ENCODE peak calls at places on chromosome 21, in four cellular contexts. One of them, this sample, is unnamed.

GRCh38 chr21:16891821-16892220 is 621.0 kb upstream of the CXADR start:
- DNase-seq in breast epithelium: no peak
- DNase-seq in sigmoid colon: no peak
- DNase-seq in neural progenitor cell: no peak
- DNase-seq in this sample: peak; percentile 80

GRCh38 chr21:16870116-16870515 is 642.7 kb upstream of the CXADR start:
- DNase-seq in breast epithelium: no peak
- DNase-seq in sigmoid colon: no peak
- DNase-seq in neural progenitor cell: no peak
- DNase-seq in this sample: no peak

GRCh38 chr21:43919871-43920801 is 55.1 kb downstream of the AGPAT3 start:
- DNase-seq in breast epithelium: no peak
- DNase-seq in sigmoid colon: no peak
- DNase-seq in neural progenitor cell: no peak
- DNase-seq in this sample: no peak

GRCh38 chr21:26753822-26754221 is 91.4 kb downstream of the ADAMTS1 start:
- DNase-seq in breast epithelium: no peak
- DNase-seq in sigmoid colon: no peak
- DNase-seq in neural progenitor cell: no peak
- DNase-seq in this sample: no peak

GRCh38 chr21:42469272-42469671 is 26.8 kb downstream of the RSPH1 start:
- DNase-seq in breast epithelium: no peak
- DNase-seq in sigmoid colon: no peak
- DNase-seq in neural progenitor cell: no peak
- DNase-seq in this sample: no peak

GRCh38 chr21:15815285-15815684 is 85.5 kb downstream of the USP25 start:
- DNase-seq in breast epithelium: no peak
- DNase-seq in sigmoid colon: no peak
- DNase-seq in neural progenitor cell: no peak
- DNase-seq in this sample: no peak

GRCh38 chr21:15752763-15753407 is 23.1 kb downstream of the USP25 start:
- DNase-seq in breast epithelium: no peak
- DNase-seq in sigmoid colon: no peak
- DNase-seq in neural progenitor cell: peak; percentile 52
- DNase-seq in this sample: no peak

GRCh38 chr21:23639726-23640125 is 1967.6 kb downstream of the MRPL39 start:
- DNase-seq in breast epithelium: no peak
- DNase-seq in sigmoid colon: no peak
- DNase-seq in neural progenitor cell: no peak
- DNase-seq in this sample: no peak

GRCh38 chr21:31397939-31398338 is 53.9 kb upstream of the TIAM1 start:
- DNase-seq in breast epithelium: no peak
- DNase-seq in sigmoid colon: no peak
- DNase-seq in neural progenitor cell: peak; percentile 27
- DNase-seq in this sample: no peak

GRCh38 chr21:41833138-41834115 is 45.7 kb downstream of the PRDM15 start:
- DNase-seq in breast epithelium: no peak
- DNase-seq in sigmoid colon: no peak
- DNase-seq in neural progenitor cell: no peak
- DNase-seq in this sample: no peak

GRCh38 chr21:41425954-41426655 is at the start of gene MX1:
- DNase-seq in breast epithelium: peak; percentile 82
- DNase-seq in sigmoid colon: peak; percentile 84
- DNase-seq in neural progenitor cell: peak; percentile 52
- DNase-seq in this sample: peak; percentile 66

GRCh38 chr21:26227146-26227545 is 56.6 kb upstream of the APP start:
- DNase-seq in breast epithelium: no peak
- DNase-seq in sigmoid colon: no peak
- DNase-seq in neural progenitor cell: no peak
- DNase-seq in this sample: no peak

GRCh38 chr21:40208960-40209359 is 341.7 kb downstream of the PCP4 start:
- DNase-seq in breast epithelium: no peak
- DNase-seq in sigmoid colon: no peak
- DNase-seq in neural progenitor cell: no peak
- DNase-seq in this sample: no peak
- H3K9me3 ChIP-seq in breast epithelium: no peaks in the 10 kb centered on the region
- H3K9me3 ChIP-seq in sigmoid colon: no peaks in the 10 kb centered on the region
- H3K9me3 ChIP-seq in neural progenitor cell: no peaks in the 10 kb centered on the region
- H3K9me3 ChIP-seq in this sample: no peaks in the 10 kb centered on the region

GRCh38 chr21:45306453-45306831 is 18.7 kb upstream of the POFUT2 start:
- DNase-seq in breast epithelium: no peak
- DNase-seq in sigmoid colon: peak; percentile 68
- DNase-seq in neural progenitor cell: no peak
- DNase-seq in this sample: no peak
- H3K4me1 ChIP-seq in breast epithelium: peaks cover 3% of the 10 kb centered on the region
- H3K4me1 ChIP-seq in sigmoid colon: peaks cover 46% of the 10 kb centered on the region
- H3K4me1 ChIP-seq in neural progenitor cell: peaks cover 20% of the 10 kb centered on the region
- H3K4me1 ChIP-seq in this sample: peaks cover 57% of the 10 kb centered on the region

GRCh38 chr21:33313183-33313582 is 11.6 kb upstream of the IFNAR1 start:
- DNase-seq in breast epithelium: no peak
- DNase-seq in sigmoid colon: no peak
- DNase-seq in neural progenitor cell: no peak
- DNase-seq in this sample: no peak

GRCh38 chr21:33317226-33317625 is 7.5 kb upstream of the IFNAR1 start:
- DNase-seq in breast epithelium: no peak
- DNase-seq in sigmoid colon: no peak
- DNase-seq in neural progenitor cell: no peak
- DNase-seq in this sample: no peak

GRCh38 chr21:33314096-33314495 is 10.7 kb upstream of the IFNAR1 start:
- DNase-seq in breast epithelium: no peak
- DNase-seq in sigmoid colon: no peak
- DNase-seq in neural progenitor cell: no peak
- DNase-seq in this sample: no peak

GRCh38 chr21:33309778-33310177 is 15.0 kb upstream of the IFNAR1 start:
- DNase-seq in breast epithelium: no peak
- DNase-seq in sigmoid colon: no peak
- DNase-seq in neural progenitor cell: no peak
- DNase-seq in this sample: no peak

GRCh38 chr21:33313611-33314010 is 11.2 kb upstream of the IFNAR1 start:
- DNase-seq in breast epithelium: no peak
- DNase-seq in sigmoid colon: no peak
- DNase-seq in neural progenitor cell: no peak
- DNase-seq in this sample: no peak
- H3K9me3 ChIP-seq in breast epithelium: no peaks in the 10 kb centered on the region
- H3K9me3 ChIP-seq in sigmoid colon: peaks cover 3% of the 10 kb centered on the region
- H3K9me3 ChIP-seq in neural progenitor cell: peaks cover 8% of the 10 kb centered on the region
- H3K9me3 ChIP-seq in this sample: no peaks in the 10 kb centered on the region

DNA sequence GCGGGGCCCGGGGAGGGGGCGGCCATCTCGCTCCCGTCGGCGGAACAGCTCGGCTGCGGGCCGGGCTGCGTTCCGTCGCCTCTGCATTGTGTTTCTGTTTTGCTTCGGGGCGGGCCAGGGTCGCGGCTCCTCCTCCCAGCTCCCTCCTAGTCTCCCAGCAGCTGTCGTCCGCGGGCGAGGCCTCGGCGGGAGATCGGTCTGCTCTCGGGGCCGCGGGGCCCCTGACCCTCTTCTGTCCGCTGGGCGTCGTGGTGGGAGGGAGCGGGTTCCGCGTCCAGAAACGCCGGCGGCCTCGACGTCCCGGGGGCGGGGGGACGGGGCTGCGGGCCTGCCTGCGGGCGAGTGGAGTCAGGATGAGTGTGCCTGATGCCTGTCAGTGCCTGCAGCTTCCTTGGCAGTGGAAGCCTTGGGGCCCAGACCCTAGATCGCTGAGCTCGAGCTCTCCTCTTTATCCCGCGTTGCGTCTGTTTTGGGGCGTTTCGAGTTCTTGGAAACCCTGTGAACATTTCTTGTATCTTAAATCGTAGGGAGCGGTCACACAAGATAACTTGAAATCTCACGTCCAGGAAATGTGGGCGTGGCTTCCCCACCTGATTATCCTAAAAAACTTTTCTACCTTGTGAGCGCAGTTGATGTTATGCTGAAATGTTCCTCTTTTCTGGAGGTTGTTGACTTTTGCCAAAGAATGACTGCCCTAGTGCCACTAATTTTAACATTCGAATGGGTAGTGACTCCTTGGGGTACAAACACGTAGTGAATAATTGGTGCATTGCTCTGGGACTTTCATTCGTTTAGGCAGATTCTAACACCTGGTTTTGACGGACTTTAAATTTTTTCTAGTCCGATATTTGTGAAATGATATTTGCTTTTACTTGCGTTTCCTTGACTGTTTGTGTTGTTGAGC is 676 bp downstream of the MORC3 start:
- DNase-seq in breast epithelium: peak; percentile 70
- DNase-seq in sigmoid colon: peak; percentile 82
- DNase-seq in neural progenitor cell: no peak
- DNase-seq in this sample: peak; percentile 84
- H3K4me1 ChIP-seq in breast epithelium: peaks cover 5% of the 10 kb centered on the region
- H3K4me1 ChIP-seq in sigmoid colon: peaks cover 41% of the 10 kb centered on the region
- H3K4me1 ChIP-seq in neural progenitor cell: peaks cover 13% of the 10 kb centered on the region
- H3K4me1 ChIP-seq in this sample: peaks cover 19% of the 10 kb centered on the region

GRCh38 chr21:36109868-36110267 is 25.0 kb upstream of the CBR3 start:
- DNase-seq in breast epithelium: no peak
- DNase-seq in sigmoid colon: no peak
- DNase-seq in neural progenitor cell: no peak
- DNase-seq in this sample: no peak

GRCh38 chr21:36100971-36101641 is 31.3 kb downstream of the CBR1 start:
- DNase-seq in breast epithelium: no peak
- DNase-seq in sigmoid colon: no peak
- DNase-seq in neural progenitor cell: no peak
- DNase-seq in this sample: no peak

GRCh38 chr21:36105327-36105842 is 29.5 kb upstream of the CBR3 start:
- DNase-seq in breast epithelium: no peak
- DNase-seq in sigmoid colon: no peak
- DNase-seq in neural progenitor cell: no peak
- DNase-seq in this sample: no peak

GRCh38 chr21:36103434-36103833 is 31.4 kb upstream of the CBR3 start:
- DNase-seq in breast epithelium: no peak
- DNase-seq in sigmoid colon: no peak
- DNase-seq in neural progenitor cell: no peak
- DNase-seq in this sample: no peak

DNA sequence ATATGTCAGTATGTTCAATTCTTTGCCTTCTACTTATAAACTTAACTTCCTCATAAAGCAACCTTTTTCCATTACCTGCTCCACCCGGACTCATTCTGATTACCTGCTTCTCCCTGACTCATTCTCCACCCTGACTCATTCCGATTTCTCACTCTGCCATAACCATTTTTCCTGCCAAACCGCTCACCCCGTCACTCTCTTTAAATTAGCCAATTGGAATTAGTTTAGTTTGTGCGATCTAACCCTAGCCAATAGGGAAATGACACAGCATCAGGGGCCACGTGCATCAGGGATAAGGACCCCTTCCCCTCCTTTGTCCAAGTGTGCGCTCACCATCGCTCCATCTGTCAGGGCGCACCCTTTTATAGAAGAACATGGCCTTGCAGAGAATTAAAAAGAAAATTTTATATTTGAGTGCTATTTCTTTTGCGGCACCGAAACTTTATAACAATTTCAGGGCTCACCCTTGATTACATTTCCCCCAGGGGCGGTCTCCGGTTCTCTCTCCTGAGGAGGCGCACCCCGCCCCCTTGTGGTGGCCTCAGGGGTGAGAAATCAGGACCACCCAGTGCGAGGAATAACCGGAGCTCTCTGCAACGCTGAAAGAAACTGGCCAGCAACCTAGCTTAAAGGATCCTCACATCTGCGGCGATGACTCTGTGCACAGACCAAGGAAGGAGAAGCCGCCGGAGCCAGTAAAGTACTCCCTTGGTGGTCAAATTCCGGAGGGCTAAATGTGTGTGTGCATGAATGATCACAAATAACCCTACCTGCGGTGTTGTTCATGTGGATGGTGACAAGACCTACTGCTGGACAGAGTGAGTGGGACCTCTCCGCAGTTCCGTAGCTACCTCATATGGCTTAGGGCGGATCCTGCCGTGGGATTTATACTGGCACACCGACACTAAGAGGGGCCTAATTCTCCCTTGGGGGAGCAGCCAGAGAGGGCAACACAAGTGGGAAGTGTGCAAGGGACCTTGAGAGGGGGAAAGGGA is 30.3 kb upstream of the CBR3 start:
- DNase-seq in breast epithelium: no peak
- DNase-seq in sigmoid colon: no peak
- DNase-seq in neural progenitor cell: peak; percentile 80
- DNase-seq in this sample: peak; percentile 97
- H3K9me3 ChIP-seq in breast epithelium: no peaks in the 10 kb centered on the region
- H3K9me3 ChIP-seq in sigmoid colon: no peaks in the 10 kb centered on the region
- H3K9me3 ChIP-seq in neural progenitor cell: no peaks in the 10 kb centered on the region
- H3K9me3 ChIP-seq in this sample: no peaks in the 10 kb centered on the region

GRCh38 chr21:38743772-38744529 is 61.8 kb upstream of the ETS2 start:
- DNase-seq in breast epithelium: no peak
- DNase-seq in sigmoid colon: no peak
- DNase-seq in neural progenitor cell: no peak
- DNase-seq in this sample: no peak
- H3K4me1 ChIP-seq in breast epithelium: no peaks in the 10 kb centered on the region
- H3K4me1 ChIP-seq in sigmoid colon: no peaks in the 10 kb centered on the region
- H3K4me1 ChIP-seq in neural progenitor cell: peaks cover 7% of the 10 kb centered on the region
- H3K4me1 ChIP-seq in this sample: peaks cover 15% of the 10 kb centered on the region

GRCh38 chr21:45003331-45004058 is 63.7 kb downstream of the SLX9 start:
- DNase-seq in breast epithelium: no peak
- DNase-seq in sigmoid colon: peak; percentile 66
- DNase-seq in neural progenitor cell: peak; percentile 56
- DNase-seq in this sample: no peak
- H3K9me3 ChIP-seq in breast epithelium: no peaks in the 10 kb centered on the region
- H3K9me3 ChIP-seq in sigmoid colon: no peaks in the 10 kb centered on the region
- H3K9me3 ChIP-seq in neural progenitor cell: no peaks in the 10 kb centered on the region
- H3K9me3 ChIP-seq in this sample: peaks cover 13% of the 10 kb centered on the region

DNA sequence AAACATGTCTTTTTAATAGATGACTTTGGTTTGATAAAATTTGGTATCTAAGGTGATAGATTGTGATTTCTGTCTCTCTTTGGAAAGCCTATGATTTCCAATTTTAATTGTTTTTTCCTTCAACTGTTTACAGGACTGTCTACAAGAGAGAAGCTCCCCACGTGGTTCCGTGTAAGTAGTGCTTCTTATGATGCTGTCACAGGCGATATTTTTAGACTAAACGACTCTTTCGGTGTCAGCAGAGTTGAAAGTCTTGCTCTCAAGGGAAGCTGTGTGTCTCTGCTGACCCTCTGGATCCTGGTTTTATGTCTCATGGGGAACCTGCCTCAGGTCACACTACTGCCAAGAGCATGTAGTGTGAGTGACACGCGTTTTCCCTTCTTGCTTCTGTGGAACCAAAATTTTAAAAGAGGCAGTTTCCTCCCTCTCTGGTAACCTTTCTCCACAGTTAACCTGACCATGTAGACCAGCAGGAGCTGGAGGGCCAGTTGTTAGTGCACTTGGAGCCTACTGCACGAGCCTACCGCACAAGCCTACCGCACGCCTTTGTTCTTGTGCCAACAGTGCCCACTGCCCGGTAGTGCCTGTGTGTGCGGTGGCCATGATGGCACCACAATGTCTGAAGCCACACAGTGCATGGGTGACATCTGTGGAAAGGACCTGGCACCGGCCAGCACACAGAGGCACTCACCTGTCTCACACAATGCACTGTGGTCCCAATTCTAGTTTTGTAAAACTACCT is 91.9 kb downstream of the PCBP3 start:
- DNase-seq in breast epithelium: no peak
- DNase-seq in sigmoid colon: no peak
- DNase-seq in neural progenitor cell: no peak
- DNase-seq in this sample: no peak
- H3K4me1 ChIP-seq in breast epithelium: no peaks in the 10 kb centered on the region
- H3K4me1 ChIP-seq in sigmoid colon: no peaks in the 10 kb centered on the region
- H3K4me1 ChIP-seq in neural progenitor cell: peaks cover 15% of the 10 kb centered on the region
- H3K4me1 ChIP-seq in this sample: peaks cover 19% of the 10 kb centered on the region

This sample was measured in SJSA1.